ENCODE peak calls at places on chromosomes 11 and 22, in five cellular contexts. C is GM10248; P is stimulated activated CD8-positive, alpha-beta memory T cell treated with anti-CD3 and anti-CD28 coated beads, Interleukin-15, amount 100 ng/mL, for 24 hours; Y is HT1080; V is A673. W is an unnamed sample.

GRCh38 chr11:11770921-11771484 is 70.8 kb upstream of the USP47 start:
- DNase-seq in C (no peak), P (no peak), Y (no peak), V (no peak), W (no peak)

GRCh38 chr11:59212744-59213573 is at the start of gene MPEG1:
- DNase-seq in C (no peak), P (no peak), Y (no peak), V (no peak), W (no peak)

GRCh38 chr11:115942043-115942442 is 437.8 kb upstream of the CADM1 start:
- DNase-seq in C (no peak), P (no peak), Y (no peak), V (no peak), W (no peak)

GRCh38 chr11:833114-833791 is 501 bp downstream of the CD151 start:
- DNase-seq in C (peak), P (no peak), Y (no peak), V (peak), W (peak)

GRCh38 chr11:10350341-10350740 is 45.5 kb downstream of the ADM start:
- DNase-seq in C (no peak), P (no peak), Y (peak), V (no peak), W (no peak)

GRCh38 chr11:121711900-121712424 is 259.2 kb upstream of the SORL1-AS1 start:
- DNase-seq in C (no peak), P (no peak), Y (no peak), V (peak), W (no peak)

GRCh38 chr11:76617553-76618265 is 52.8 kb downstream of the LRRC32 start:
- DNase-seq in C (no peak), P (no peak), Y (no peak), V (no peak), W (no peak)

GRCh38 chr11:35099278-35100018 is 39.5 kb upstream of the CD44 start:
- DNase-seq in C (no peak), P (no peak), Y (no peak), V (peak), W (no peak)

GRCh38 chr11:47383106-47383505 is 4.8 kb upstream of the SPI1 start:
- DNase-seq in C (no peak), P (no peak), Y (no peak), V (no peak), W (no peak)

GRCh38 chr11:36377759-36378553 is 81.9 kb downstream of the PRR5L start:
- DNase-seq in C (no peak), P (no peak), Y (no peak), V (no peak), W (no peak)

GRCh38 chr11:61694971-61695706 is 14.9 kb downstream of the DAGLA start:
- DNase-seq in C (no peak), P (no peak), Y (no peak), V (no peak), W (peak)

GRCh38 chr11:87451400-87451799 is 413.7 kb downstream of the TMEM135 start:
- DNase-seq in C (no peak), P (no peak), Y (no peak), V (no peak), W (no peak)

GRCh38 chr22:44623771-44624510 is 78.1 kb upstream of the PRR5 start:
- DNase-seq in C (no peak), P (no peak), Y (no peak), V (peak), W (no peak)

GRCh38 chr22:36351921-36352774 is 35.6 kb downstream of the MYH9 start:
- DNase-seq in C (no peak), P (no peak), Y (peak), V (no peak), W (no peak)

GRCh38 chr11:11849127-11849746 is 7.5 kb downstream of the USP47 start:
- DNase-seq in C (peak), P (no peak), Y (peak), V (peak), W (peak)

GRCh38 chr11:113392522-113392921 is 4.9 kb downstream of the ANKK1 start:
- DNase-seq in C (no peak), P (no peak), Y (no peak), V (no peak), W (no peak)

GRCh38 chr11:32586576-32587190 is 3.1 kb downstream of the EIF3M start:
- DNase-seq in C (no peak), P (no peak), Y (peak), V (peak), W (no peak)

GRCh38 chr22:48057116-48057835 is 1294.8 kb downstream of the TBC1D22A start:
- DNase-seq in C (no peak), P (no peak), Y (no peak), V (no peak), W (no peak)

GRCh38 chr11:96013459-96014213 is 89.7 kb upstream of the MTMR2 start:
- DNase-seq in C (no peak), P (no peak), Y (no peak), V (no peak), W (no peak)

GRCh38 chr11:62855571-62856332 is 16.4 kb upstream of the WDR74 start:
- DNase-seq in C (peak), P (peak), Y (peak), V (peak), W (peak)

GRCh38 chr11:36376888-36377758 is 81.0 kb downstream of the PRR5L start:
- DNase-seq in C (peak), P (no peak), Y (peak), V (peak), W (peak)

GRCh38 chr11:62712413-62712812 is 4.9 kb downstream of the GNG3 start:
- DNase-seq in C (no peak), P (no peak), Y (no peak), V (no peak), W (no peak)

GRCh38 chr22:48644108-48644507 is 1183.6 kb downstream of the BRD1 start:
- DNase-seq in C (no peak), P (no peak), Y (peak), V (peak), W (no peak)

GRCh38 chr22:29300807-29301601 is 5.4 kb upstream of the GAS2L1 start:
- DNase-seq in C (no peak), P (no peak), Y (no peak), V (no peak), W (no peak)

GRCh38 chr11:59901306-59901705 is 22.7 kb downstream of the OOSP3 start:
- DNase-seq in C (no peak), P (no peak), Y (peak), V (peak), W (no peak)

GRCh38 chr22:39727541-39727940 is 157.0 kb downstream of the CACNA1I start:
- DNase-seq in C (no peak), P (no peak), Y (peak), V (no peak), W (no peak)

GRCh38 chr11:61587951-61588695 is 7.2 kb upstream of the SYT7 start:
- DNase-seq in C (peak), P (peak), Y (no peak), V (peak), W (peak)

GRCh38 chr22:21657020-21657360 is 8.8 kb upstream of the PPIL2 start:
- DNase-seq in C (no peak), P (no peak), Y (no peak), V (no peak), W (no peak)

GRCh38 chr22:28014141-28015055 is 95.3 kb upstream of the PITPNB start:
- DNase-seq in C (no peak), P (no peak), Y (no peak), V (peak), W (peak)

GRCh38 chr11:61866958-61867343 is 24.4 kb downstream of the FADS3 start:
- DNase-seq in C (no peak), P (no peak), Y (no peak), V (no peak), W (no peak)

W was measured in left ventricle myocardium superior.